ENCODE peak calls at places on chromosomes 3 and 15, in seven cellular contexts. M, Z, G, J, V, K and U are unnamed samples.

GRCh38 chr3:47086071-47086470 is 77.8 kb downstream of the SETD2 start:
- DNase-seq in V (no peak), Z (no peak), G (no peak), K (no peak), J (no peak), M (no peak), U (no peak)

GRCh38 chr3:49017646-49017977 is 768 bp downstream of the DALRD3 start:
- DNase-seq in J (no peak), K (no peak), G (no peak), V (no peak), Z (no peak), M (no peak), U (no peak)

GRCh38 chr3:102415553-102415952 is 19.3 kb upstream of the ZPLD1 start:
- DNase-seq in G (no peak), K (no peak), J (no peak), Z (no peak), M (no peak), V (no peak), U (no peak)

GRCh38 chr3:16704938-16705337 is 99.7 kb upstream of the DAZL start:
- DNase-seq in G (no peak), Z (no peak), M (no peak), V (no peak), K (no peak), J (no peak), U (no peak)

GRCh38 chr3:188150982-188151381 is 3.0 kb upstream of the LPP start:
- DNase-seq in G (no peak), V (no peak), Z (no peak), J (no peak), K (peak), M (no peak), U (no peak)

GRCh38 chr15:82714026-82714425 is 4.4 kb upstream of the AP3B2 start:
- DNase-seq in J (no peak), Z (no peak), G (no peak), K (no peak), M (no peak), V (no peak), U (no peak)

GRCh38 chr3:147415819-147416218 is 6.7 kb downstream of the ZIC1 start:
- DNase-seq in Z (no peak), G (no peak), J (no peak), V (no peak), K (no peak), M (no peak), U (no peak)

GRCh38 chr3:190339130-190339529 is 16.9 kb upstream of the CLDN1 start:
- DNase-seq in G (peak), K (peak), V (no peak), M (no peak), J (no peak), Z (no peak), U (no peak)

GRCh38 chr3:61562042-61562809 is 855 bp downstream of the PTPRG start:
- DNase-seq in V (peak), M (no peak), K (peak), Z (no peak), J (no peak), G (no peak), U (no peak)

GRCh38 chr3:27085849-27086248 is 283.3 kb downstream of the NEK10 start:
- DNase-seq in G (no peak), K (no peak), V (no peak), Z (no peak), J (no peak), M (no peak), U (no peak)

GRCh38 chr15:63048986-63049665 is 6.6 kb downstream of the TPM1 start:
- DNase-seq in M (no peak), J (no peak), V (peak), Z (no peak), K (peak), G (no peak), U (no peak)

GRCh38 chr15:100769043-100769974 is 110.3 kb upstream of the ALDH1A3 start:
- DNase-seq in Z (peak), V (no peak), M (no peak), K (no peak), J (no peak), G (no peak), U (peak)

GRCh38 chr3:87435926-87436630 is 159.7 kb upstream of the POU1F1 start:
- DNase-seq in M (no peak), J (no peak), G (no peak), Z (no peak), K (no peak), V (no peak), U (no peak)

GRCh38 chr15:101105059-101105851 is 146.6 kb downstream of the CHSY1 start:
- DNase-seq in V (no peak), K (peak), Z (no peak), G (no peak), M (no peak), J (no peak), U (no peak)

GRCh38 chr15:68789921-68790575 is 30.6 kb downstream of the ANP32A start:
- DNase-seq in V (no peak), J (no peak), G (no peak), K (peak), M (no peak), Z (no peak), U (no peak)

GRCh38 chr3:58107597-58107996 is 99.4 kb downstream of the FLNB start:
- DNase-seq in K (no peak), M (no peak), G (no peak), J (no peak), Z (no peak), V (no peak), U (no peak)

GRCh38 chr15:68598171-68599152 is 19.7 kb downstream of the CORO2B start:
- DNase-seq in Z (no peak), V (peak), M (no peak), K (no peak), J (no peak), G (no peak), U (no peak)

GRCh38 chr3:134353171-134353825 is 20.9 kb downstream of the AMOTL2 start:
- DNase-seq in J (no peak), M (no peak), Z (no peak), K (no peak), V (no peak), G (no peak), U (no peak)

GRCh38 chr3:111676177-111677021 is 81.3 kb upstream of the ZBED2 start:
- DNase-seq in J (no peak), M (no peak), K (no peak), V (no peak), G (no peak), Z (no peak), U (no peak)

GRCh38 chr15:93033434-93034045 is 55.5 kb downstream of the RGMA start:
- DNase-seq in M (no peak), J (no peak), Z (no peak), V (no peak), G (no peak), K (no peak), U (peak)

GRCh38 chr15:89138999-89139612 is 50.9 kb downstream of the ABHD2 start:
- DNase-seq in M (no peak), Z (no peak), V (no peak), G (no peak), K (peak), J (no peak), U (no peak)

GRCh38 chr15:35495075-35495474 is 50.9 kb downstream of the DPH6 start:
- DNase-seq in G (no peak), V (no peak), K (no peak), Z (no peak), J (no peak), M (no peak), U (no peak)

GRCh38 chr15:67031321-67031720 is 34.1 kb upstream of the SMAD3 start:
- DNase-seq in V (no peak), Z (no peak), J (no peak), M (no peak), K (no peak), G (no peak), U (no peak)

GRCh38 chr3:12342151-12342550 is 53.3 kb downstream of the PPARG start:
- DNase-seq in V (no peak), M (no peak), K (no peak), J (no peak), G (no peak), Z (no peak), U (no peak)

GRCh38 chr3:3847994-3848970 is 49.1 kb downstream of the LRRN1 start:
- DNase-seq in M (no peak), G (no peak), V (no peak), J (no peak), K (no peak), Z (no peak), U (no peak)

GRCh38 chr3:67685499-67685898 is 31.1 kb upstream of the SUCLG2 start:
- DNase-seq in K (no peak), M (no peak), J (no peak), Z (no peak), G (no peak), V (no peak), U (no peak)
- H3K4me3 ChIP-seq in K (no peak), M (no peak), J (no peak), Z (no peak), G (no peak), V (no peak), U (no peak)

GRCh38 chr3:65597952-65598413 is 440.7 kb downstream of the MAGI1 start:
- DNase-seq in V (no peak), M (no peak), Z (no peak), K (no peak), G (no peak), J (no peak), U (no peak)

GRCh38 chr3:65596511-65597224 is 442.1 kb downstream of the MAGI1 start:
- DNase-seq in G (no peak), K (no peak), M (no peak), J (no peak), Z (no peak), V (no peak), U (no peak)

GRCh38 chr3:65595222-65595996 is 443.3 kb downstream of the MAGI1 start:
- DNase-seq in Z (no peak), J (no peak), M (no peak), K (no peak), G (no peak), V (no peak), U (no peak)

GRCh38 chr3:65595997-65596300 is 442.8 kb downstream of the MAGI1 start:
- DNase-seq in Z (no peak), V (no peak), G (no peak), M (no peak), J (no peak), K (no peak), U (no peak)

DNA sequence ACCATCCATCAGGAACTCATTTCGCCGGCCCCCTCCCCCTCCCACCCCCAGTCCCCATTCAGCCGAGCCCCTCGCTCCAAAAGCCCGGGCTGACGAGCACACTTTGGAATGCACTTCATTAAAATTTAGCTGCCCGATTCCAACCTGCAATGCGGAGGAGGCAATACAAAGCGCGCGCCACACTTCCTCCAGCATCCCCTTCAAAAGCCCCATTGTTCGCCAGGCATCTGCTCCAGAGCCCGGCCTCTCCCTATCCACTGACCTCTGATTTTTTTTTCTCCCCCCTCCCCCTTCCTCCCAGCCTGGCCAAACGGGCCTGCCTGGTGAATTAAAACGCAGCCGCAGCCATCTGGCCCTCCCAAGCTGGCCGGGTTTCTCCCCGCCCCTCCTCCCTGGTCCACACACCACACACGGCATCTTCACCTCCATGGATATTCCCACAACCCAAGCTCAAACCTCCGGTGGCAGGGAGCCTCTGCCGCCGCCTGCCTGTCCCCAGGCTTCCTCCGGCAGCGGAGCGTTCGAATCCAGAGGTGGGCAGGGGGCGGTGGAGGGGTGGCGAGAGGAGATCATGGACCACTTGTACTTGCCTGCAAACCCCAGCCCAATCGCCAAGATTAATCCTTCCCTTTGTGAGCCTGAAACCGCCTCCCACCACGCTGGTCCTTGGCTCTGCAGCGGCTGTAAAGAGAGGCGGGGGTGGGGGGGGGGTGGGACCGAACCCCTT is 441.3 kb downstream of the MAGI1 start:
- DNase-seq in G (no peak), J (no peak), V (no peak), M (no peak), Z (no peak), K (peak), U (no peak)
- H3K4me3 ChIP-seq in G (no peak), J (no peak), V (peak), M (peak), Z (peak), K (peak), U (peak)

GRCh38 chr3:42263354-42264346 is 2.3 kb downstream of the CCK start:
- DNase-seq in J (no peak), M (no peak), G (peak), K (no peak), V (no peak), Z (no peak), U (peak)
- H3K4me3 ChIP-seq in J (peak), M (peak), G (peak), K (no peak), V (peak), Z (no peak), U (peak)

GRCh38 chr15:74843891-74844299 is 939 bp upstream of the ULK3 start:
- DNase-seq in V (no peak), Z (no peak), G (no peak), J (no peak), K (no peak), M (no peak), U (no peak)
- H3K4me3 ChIP-seq in V (peak), Z (no peak), G (peak), J (no peak), K (no peak), M (no peak), U (peak)

DNA sequence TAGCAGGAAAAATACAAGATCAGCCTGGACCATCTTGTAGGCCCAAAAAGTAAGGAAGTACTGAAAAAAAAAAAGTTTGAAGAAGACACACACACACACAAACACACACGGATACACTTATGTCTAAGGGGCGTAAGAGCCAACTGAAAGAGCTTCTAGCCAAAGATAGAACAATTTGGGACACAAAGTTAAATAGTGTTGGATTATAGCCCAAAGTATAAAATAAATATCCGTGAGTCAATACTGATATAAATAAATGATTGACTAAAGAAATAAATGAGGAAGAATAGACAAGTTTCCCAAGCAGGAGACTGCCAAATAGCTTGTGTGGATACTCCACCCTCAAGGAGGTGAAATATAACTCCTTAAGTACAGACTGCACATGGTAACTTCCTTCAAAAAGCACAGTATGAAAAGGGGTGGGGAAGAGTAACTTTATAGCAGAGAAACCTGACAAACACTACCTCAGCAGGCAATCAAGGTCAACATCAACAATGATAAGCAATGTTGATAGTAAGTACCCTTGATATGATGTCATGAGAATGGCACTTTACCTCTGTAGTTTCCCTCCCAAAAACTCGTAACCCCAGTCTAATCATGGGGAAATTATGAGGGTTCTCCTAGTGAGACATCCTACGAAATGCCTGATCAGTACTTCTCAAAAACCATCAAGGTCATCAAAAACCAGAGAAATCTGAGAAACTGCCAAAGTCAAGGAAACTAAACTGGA is 187.3 kb upstream of the ATP11B start:
- DNase-seq in G (no peak), J (no peak), V (no peak), K (no peak), Z (no peak), M (no peak), U (no peak)
- H3K4me3 ChIP-seq in G (no peak), J (no peak), V (no peak), K (no peak), Z (no peak), M (no peak), U (no peak)